ENCODE peak calls at places on chromosomes 4 and X, in eight cellular contexts. L is RWPE2, D is A549, Z is MM.1S, R is lower leg skin, S is SJSA1, H is astrocyte of the spinal cord, M is LNCaP clone FGC. A is an unnamed sample.

GRCh38 chr4:4735870-4736269 is 123.6 kb upstream of the MSX1 start:
- DNase-seq in L (no peak), D (no peak), Z (no peak), R (no peak), S (no peak), H (peak; percentile 31), M (no peak), A (no peak)

GRCh38 chr4:15913631-15913970 is 24.9 kb downstream of the FGFBP1 start:
- DNase-seq in L (no peak), D (peak; percentile 72), Z (no peak), R (no peak), S (peak; percentile 44), H (peak; percentile 94), M (no peak), A (no peak)

GRCh38 chrX:81377329-81377728 is 175.4 kb downstream of the SH3BGRL start:
- DNase-seq in L (no peak), D (peak; percentile 26), Z (peak; percentile 33), R (no peak), S (no peak), H (peak; percentile 31), M (no peak), A (peak; percentile 14)

GRCh38 chr4:76459291-76459723 is 24.3 kb downstream of the SHROOM3 start:
- DNase-seq in L (no peak), D (peak; percentile 13), Z (no peak), R (no peak), S (peak; percentile 96), H (peak; percentile 85), M (no peak), A (no peak)

GRCh38 chrX:116897526-116897925 is 434.8 kb upstream of the CT83 start:
- DNase-seq in L (no peak), D (no peak), Z (no peak), R (no peak), S (no peak), H (no peak), M (no peak), A (no peak)

GRCh38 chr4:38842998-38843397 is 13.6 kb downstream of the TLR6 start:
- DNase-seq in L (no peak), D (no peak), Z (no peak), R (no peak), S (no peak), H (no peak), M (no peak), A (no peak)

GRCh38 chr4:68326146-68326545 is 23.7 kb downstream of the YTHDC1 start:
- DNase-seq in L (no peak), D (no peak), Z (no peak), R (no peak), S (no peak), H (no peak), M (no peak), A (no peak)

GRCh38 chrX:70452143-70452733 is 7.6 kb downstream of the DLG3 start:
- DNase-seq in L (no peak), D (peak; percentile 37), Z (peak; percentile 47), R (no peak), S (peak; percentile 58), H (no peak), M (no peak), A (peak; percentile 21)

GRCh38 chr4:153260152-153260551 is 55.9 kb downstream of the TRIM2 start:
- DNase-seq in L (no peak), D (no peak), Z (no peak), R (no peak), S (no peak), H (no peak), M (no peak), A (no peak)

GRCh38 chr4:37802068-37802666 is 24.3 kb upstream of the PGM2 start:
- DNase-seq in L (no peak), D (peak; percentile 79), Z (peak; percentile 19), R (no peak), S (peak; percentile 19), H (peak; percentile 73), M (peak; percentile 65), A (no peak)

GRCh38 chr4:183429489-183429888 is 14.9 kb upstream of the CDKN2AIP start:
- DNase-seq in L (no peak), D (no peak), Z (no peak), R (no peak), S (no peak), H (no peak), M (no peak), A (no peak)

GRCh38 chr4:102466298-102466697 is 34.9 kb upstream of the NFKB1 start:
- DNase-seq in L (no peak), D (no peak), Z (no peak), R (no peak), S (no peak), H (peak; percentile 45), M (no peak), A (no peak)

GRCh38 chrX:153888344-153888743 is 2.4 kb upstream of the L1CAM start:
- DNase-seq in L (no peak), D (no peak), Z (no peak), R (no peak), S (no peak), H (no peak), M (no peak), A (no peak)

GRCh38 chrX:154351183-154352011 is 23.0 kb downstream of the FLNA start:
- DNase-seq in L (peak; percentile 22), D (peak; percentile 18), Z (no peak), R (no peak), S (no peak), H (no peak), M (no peak), A (no peak)

GRCh38 chrX:16466640-16467432 is 183.1 kb upstream of the S100G start:
- DNase-seq in L (no peak), D (no peak), Z (no peak), R (no peak), S (peak; percentile 26), H (peak; percentile 27), M (no peak), A (no peak)

GRCh38 chr4:168304744-168305459 is 13.7 kb downstream of the DDX60 start:
- DNase-seq in L (no peak), D (peak; percentile 76), Z (no peak), R (no peak), S (peak; percentile 16), H (peak; percentile 37), M (peak; percentile 81), A (no peak)

GRCh38 chr4:101973331-101973730 is 182.8 kb downstream of the BANK1 start:
- DNase-seq in L (no peak), D (no peak), Z (no peak), R (no peak), S (no peak), H (no peak), M (no peak), A (no peak)

GRCh38 chrX:110180928-110181310 is 137.0 kb downstream of the AMMECR1 start:
- DNase-seq in L (no peak), D (peak; percentile 57), Z (no peak), R (no peak), S (peak; percentile 45), H (peak; percentile 67), M (no peak), A (no peak)

DNA sequence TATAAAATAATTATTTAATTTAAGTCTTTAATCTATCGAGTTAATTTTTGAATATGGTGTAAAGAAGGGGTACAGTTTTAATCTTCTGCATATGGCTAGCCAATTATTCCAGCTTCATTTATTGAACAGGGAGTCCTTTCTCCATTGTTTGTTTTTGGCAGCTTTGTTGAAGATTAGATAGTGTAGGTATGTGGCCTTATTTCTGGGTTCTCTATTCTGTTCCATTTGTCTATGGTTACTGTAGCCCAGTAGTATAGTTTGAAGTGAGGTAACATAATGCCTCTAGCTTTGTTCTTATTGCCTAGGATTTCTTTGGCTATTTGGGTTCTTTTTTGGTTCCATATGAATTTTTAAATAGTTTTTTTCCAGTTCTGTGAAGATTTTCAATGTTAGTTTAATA is 48.3 kb downstream of the EMCN start:
- DNase-seq in L (no peak), D (no peak), Z (no peak), R (no peak), S (no peak), H (no peak), M (no peak), A (no peak)
- H3K4me3 ChIP-seq in L (no peak overlapping the region), D (no peak overlapping the region), Z (no peak overlapping the region), R (no peak overlapping the region), S (no peak overlapping the region), H (no peak overlapping the region), M (no peak overlapping the region), A (no peak overlapping the region)

GRCh38 chrX:18966624-18967023 is 17.3 kb downstream of the PHKA2 start:
- DNase-seq in L (no peak), D (no peak), Z (no peak), R (no peak), S (no peak), H (no peak), M (no peak), A (no peak)

GRCh38 chrX:18961686-18962085 is 22.2 kb downstream of the PHKA2 start:
- DNase-seq in L (no peak), D (no peak), Z (no peak), R (no peak), S (no peak), H (peak; percentile 17), M (no peak), A (no peak)

GRCh38 chrX:18964026-18964425 is 19.9 kb downstream of the PHKA2 start:
- DNase-seq in L (no peak), D (no peak), Z (no peak), R (peak; percentile 52), S (no peak), H (no peak), M (no peak), A (no peak)

GRCh38 chrX:18964880-18965279 is 19.0 kb downstream of the PHKA2 start:
- DNase-seq in L (no peak), D (no peak), Z (no peak), R (no peak), S (no peak), H (no peak), M (no peak), A (no peak)

GRCh38 chrX:18962329-18962728 is 21.6 kb downstream of the PHKA2 start:
- DNase-seq in L (no peak), D (no peak), Z (no peak), R (peak; percentile 46), S (no peak), H (no peak), M (no peak), A (no peak)
- H3K4me3 ChIP-seq in L (no peak overlapping the region), D (no peak overlapping the region), Z (no peak overlapping the region), R (no peak overlapping the region), S (no peak overlapping the region), H (no peak overlapping the region), M (no peak overlapping the region), A (no peak overlapping the region)

DNA sequence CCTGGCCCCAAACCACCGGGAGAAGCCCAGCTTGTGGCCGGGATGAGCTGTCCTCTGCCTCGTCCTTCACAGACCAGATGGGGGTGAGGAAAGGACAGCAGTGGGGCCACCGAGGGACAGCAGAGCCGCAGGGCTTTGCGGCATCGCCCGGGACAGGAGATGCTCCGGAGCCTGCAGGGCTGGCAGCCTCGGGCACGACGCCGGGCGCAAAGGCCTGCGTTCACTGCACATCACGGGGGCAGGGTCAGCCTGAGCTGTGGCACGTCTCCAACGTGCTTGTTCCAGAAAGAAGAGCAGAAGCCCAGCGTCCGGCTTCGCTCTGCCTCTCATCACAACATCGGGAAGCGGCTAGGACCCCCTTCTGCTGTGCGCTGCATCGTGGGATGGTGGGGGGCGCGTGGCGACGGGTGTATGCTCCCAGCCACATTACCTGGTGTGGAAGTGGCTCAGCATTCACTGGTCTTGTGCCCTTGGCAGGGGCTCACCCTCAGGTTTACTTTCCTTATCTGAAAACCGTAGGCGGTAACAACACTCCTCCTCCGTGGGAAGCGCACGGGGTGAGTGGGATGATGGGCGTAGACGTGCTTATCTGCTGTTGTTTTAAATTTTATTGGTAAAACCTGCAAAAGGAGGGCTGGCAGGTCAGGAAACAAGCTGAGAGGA is 7.4 kb downstream of the TADA2B start:
- DNase-seq in L (no peak), D (no peak), Z (no peak), R (no peak), S (no peak), H (no peak), M (no peak), A (no peak)
- H3K4me3 ChIP-seq in L (no peak overlapping the region), D (no peak overlapping the region), Z (no peak overlapping the region), R (no peak overlapping the region), S (no peak overlapping the region), H (no peak overlapping the region), M (no peak overlapping the region), A (no peak overlapping the region)

GRCh38 chrX:48940404-48940955 is 16.9 kb downstream of the OTUD5 start:
- DNase-seq in L (no peak), D (no peak), Z (peak; percentile 68), R (no peak), S (no peak), H (no peak), M (no peak), A (no peak)
- H3K4me3 ChIP-seq in L (no peak overlapping the region), D (no peak overlapping the region), Z (no peak overlapping the region), R (no peak overlapping the region), S (no peak overlapping the region), H (no peak overlapping the region), M (no peak overlapping the region), A (no peak overlapping the region)